ENCODE peak calls at places on chromosomes 12 and 14, in six cellular contexts. One of them, this sample, is unnamed.

GRCh38 chr12:124094188-124094587 is 121.2 kb downstream of the ZNF664 start:
- DNase-seq in ovary: no peak
- DNase-seq in adrenal gland: no peak
- DNase-seq in GM12892: no peak
- DNase-seq in HCT116: no peak
- DNase-seq in stomach: no peak
- DNase-seq in this sample: no peak

GRCh38 chr12:129827102-129827873 is 76.5 kb downstream of the TMEM132D start:
- DNase-seq in ovary: no peak
- DNase-seq in HCT116: no peak
- DNase-seq in stomach: no peak
- DNase-seq in GM12892: no peak
- DNase-seq in adrenal gland: no peak
- DNase-seq in this sample: no peak

GRCh38 chr12:77494306-77494705 is 336.4 kb upstream of the NAV3 start:
- DNase-seq in stomach: no peak
- DNase-seq in GM12892: no peak
- DNase-seq in adrenal gland: no peak
- DNase-seq in ovary: no peak
- DNase-seq in HCT116: no peak
- DNase-seq in this sample: no peak

GRCh38 chr14:105069887-105070759 is 4.9 kb upstream of the GPR132 start:
- DNase-seq in ovary: no peak
- DNase-seq in GM12892: no peak
- DNase-seq in stomach: no peak
- DNase-seq in adrenal gland: peak
- DNase-seq in HCT116: no peak
- DNase-seq in this sample: no peak

GRCh38 chr12:79063258-79063657 is 198.7 kb downstream of the SYT1 start:
- DNase-seq in ovary: no peak
- DNase-seq in adrenal gland: no peak
- DNase-seq in HCT116: no peak
- DNase-seq in GM12892: no peak
- DNase-seq in stomach: no peak
- DNase-seq in this sample: no peak

GRCh38 chr14:53668861-53669260 is 287.8 kb downstream of the BMP4 start:
- DNase-seq in HCT116: no peak
- DNase-seq in ovary: no peak
- DNase-seq in stomach: no peak
- DNase-seq in GM12892: no peak
- DNase-seq in adrenal gland: no peak
- DNase-seq in this sample: no peak

GRCh38 chr12:14554281-14555008 is 13.2 kb downstream of the PLBD1 start:
- DNase-seq in ovary: no peak
- DNase-seq in HCT116: peak
- DNase-seq in GM12892: no peak
- DNase-seq in adrenal gland: peak
- DNase-seq in stomach: peak
- DNase-seq in this sample: no peak

GRCh38 chr14:53368714-53369191 is 215.6 kb upstream of the DDHD1 start:
- DNase-seq in HCT116: no peak
- DNase-seq in GM12892: no peak
- DNase-seq in stomach: no peak
- DNase-seq in ovary: no peak
- DNase-seq in adrenal gland: no peak
- DNase-seq in this sample: no peak

GRCh38 chr12:20629414-20630156 is 65.5 kb upstream of the SLCO1C1 start:
- DNase-seq in adrenal gland: no peak
- DNase-seq in GM12892: no peak
- DNase-seq in ovary: peak
- DNase-seq in stomach: no peak
- DNase-seq in HCT116: no peak
- DNase-seq in this sample: no peak

GRCh38 chr14:60093088-60093487 is 1.4 kb downstream of the PCNX4 start:
- DNase-seq in adrenal gland: no peak
- DNase-seq in GM12892: no peak
- DNase-seq in stomach: no peak
- DNase-seq in ovary: no peak
- DNase-seq in HCT116: no peak
- DNase-seq in this sample: peak

GRCh38 chr12:102960766-102961487 is 3.5 kb downstream of the ASCL1 start:
- DNase-seq in ovary: no peak
- DNase-seq in GM12892: no peak
- DNase-seq in adrenal gland: no peak
- DNase-seq in HCT116: no peak
- DNase-seq in stomach: no peak
- DNase-seq in this sample: no peak

GRCh38 chr12:41013921-41014642 is 174.0 kb upstream of the PDZRN4 start:
- DNase-seq in GM12892: no peak
- DNase-seq in HCT116: no peak
- DNase-seq in stomach: no peak
- DNase-seq in adrenal gland: no peak
- DNase-seq in ovary: no peak
- DNase-seq in this sample: no peak

GRCh38 chr12:21989819-21990412 is 48.7 kb upstream of the ABCC9 start:
- DNase-seq in stomach: no peak
- DNase-seq in GM12892: no peak
- DNase-seq in adrenal gland: no peak
- DNase-seq in ovary: no peak
- DNase-seq in HCT116: peak
- DNase-seq in this sample: peak

GRCh38 chr12:85835417-85835809 is 796 bp downstream of the RASSF9 start:
- DNase-seq in adrenal gland: no peak
- DNase-seq in stomach: no peak
- DNase-seq in GM12892: no peak
- DNase-seq in ovary: no peak
- DNase-seq in HCT116: no peak
- DNase-seq in this sample: no peak

GRCh38 chr12:107468182-107468581 is 217.4 kb upstream of the PWP1 start:
- DNase-seq in GM12892: no peak
- DNase-seq in adrenal gland: peak
- DNase-seq in ovary: no peak
- DNase-seq in stomach: no peak
- DNase-seq in HCT116: no peak
- DNase-seq in this sample: no peak

GRCh38 chr14:101072945-101073597 is 169.5 kb upstream of the RTL1 start:
- DNase-seq in GM12892: no peak
- DNase-seq in HCT116: peak
- DNase-seq in stomach: peak
- DNase-seq in adrenal gland: peak
- DNase-seq in ovary: peak
- DNase-seq in this sample: no peak

GRCh38 chr14:94591871-94592270 is 10.6 kb downstream of the SERPINA5 start:
- DNase-seq in ovary: no peak
- DNase-seq in stomach: no peak
- DNase-seq in adrenal gland: no peak
- DNase-seq in GM12892: no peak
- DNase-seq in HCT116: no peak
- DNase-seq in this sample: no peak

GRCh38 chr14:47044841-47045240 is 393.3 kb upstream of the RPL10L start:
- DNase-seq in HCT116: no peak
- DNase-seq in adrenal gland: no peak
- DNase-seq in GM12892: no peak
- DNase-seq in stomach: peak
- DNase-seq in ovary: no peak
- DNase-seq in this sample: no peak

GRCh38 chr14:24876996-24877395 is 173.0 kb downstream of the STXBP6 start:
- DNase-seq in stomach: no peak
- DNase-seq in adrenal gland: no peak
- DNase-seq in GM12892: no peak
- DNase-seq in HCT116: no peak
- DNase-seq in ovary: no peak
- DNase-seq in this sample: no peak

GRCh38 chr12:48302161-48302896 is 48.4 kb downstream of the ZNF641 start:
- DNase-seq in stomach: no peak
- DNase-seq in adrenal gland: no peak
- DNase-seq in GM12892: no peak
- DNase-seq in ovary: no peak
- DNase-seq in HCT116: no peak
- DNase-seq in this sample: no peak
- TF ChIP-seq POLR2A in stomach: no peak
- TF ChIP-seq POLR2A in adrenal gland: no peak
- TF ChIP-seq POLR2A in GM12892: no peak
- TF ChIP-seq POLR2A in ovary: no peak
- TF ChIP-seq POLR2A in HCT116: no peak
- TF ChIP-seq POLR2A in this sample: no peak

DNA sequence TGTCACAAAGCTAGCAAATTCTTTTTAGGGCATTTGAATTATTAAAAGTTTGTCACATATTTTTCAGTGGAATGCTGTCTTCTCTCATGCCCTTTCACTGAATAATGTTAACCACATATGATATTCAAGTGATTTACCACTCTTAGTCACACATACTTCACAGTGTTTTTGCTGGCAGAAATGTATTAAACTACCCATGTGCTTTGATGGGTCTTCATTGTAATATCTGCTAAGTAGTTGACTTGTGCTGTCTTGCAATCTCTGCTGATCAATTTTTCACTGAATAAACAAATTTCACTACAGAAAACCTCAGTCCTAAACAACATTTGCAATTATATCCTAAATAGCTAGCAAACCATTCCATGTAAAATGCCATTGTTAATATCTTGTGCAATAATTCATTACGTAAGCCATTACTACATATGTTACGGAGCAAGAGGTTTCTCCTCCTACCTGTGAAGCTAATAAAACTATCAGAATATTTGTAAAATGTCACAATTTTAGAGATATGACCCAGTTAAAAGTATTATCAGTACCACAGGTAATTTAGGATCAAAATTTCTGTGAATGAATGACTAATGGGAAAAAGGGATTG is 64.6 kb upstream of the LMO3 start:
- DNase-seq in ovary: no peak
- DNase-seq in GM12892: no peak
- DNase-seq in stomach: no peak
- DNase-seq in HCT116: no peak
- DNase-seq in adrenal gland: no peak
- DNase-seq in this sample: no peak
- TF ChIP-seq POLR2A in ovary: no peak
- TF ChIP-seq POLR2A in GM12892: no peak
- TF ChIP-seq POLR2A in stomach: no peak
- TF ChIP-seq POLR2A in HCT116: no peak
- TF ChIP-seq POLR2A in adrenal gland: no peak
- TF ChIP-seq POLR2A in this sample: no peak

GRCh38 chr12:108663324-108664015 is 29.8 kb upstream of the SELPLG start:
- DNase-seq in GM12892: no peak
- DNase-seq in ovary: no peak
- DNase-seq in stomach: no peak
- DNase-seq in adrenal gland: no peak
- DNase-seq in HCT116: no peak
- DNase-seq in this sample: no peak

GRCh38 chr12:108666326-108666995 is 32.8 kb upstream of the SELPLG start:
- DNase-seq in HCT116: no peak
- DNase-seq in adrenal gland: peak
- DNase-seq in stomach: no peak
- DNase-seq in GM12892: no peak
- DNase-seq in ovary: no peak
- DNase-seq in this sample: no peak

GRCh38 chr12:108667349-108667748 is 33.7 kb upstream of the SELPLG start:
- DNase-seq in stomach: no peak
- DNase-seq in GM12892: no peak
- DNase-seq in HCT116: no peak
- DNase-seq in adrenal gland: no peak
- DNase-seq in ovary: no peak
- DNase-seq in this sample: no peak

GRCh38 chr12:108665608-108666202 is 32.0 kb upstream of the SELPLG start:
- DNase-seq in stomach: no peak
- DNase-seq in ovary: no peak
- DNase-seq in HCT116: no peak
- DNase-seq in GM12892: no peak
- DNase-seq in adrenal gland: no peak
- DNase-seq in this sample: no peak

DNA sequence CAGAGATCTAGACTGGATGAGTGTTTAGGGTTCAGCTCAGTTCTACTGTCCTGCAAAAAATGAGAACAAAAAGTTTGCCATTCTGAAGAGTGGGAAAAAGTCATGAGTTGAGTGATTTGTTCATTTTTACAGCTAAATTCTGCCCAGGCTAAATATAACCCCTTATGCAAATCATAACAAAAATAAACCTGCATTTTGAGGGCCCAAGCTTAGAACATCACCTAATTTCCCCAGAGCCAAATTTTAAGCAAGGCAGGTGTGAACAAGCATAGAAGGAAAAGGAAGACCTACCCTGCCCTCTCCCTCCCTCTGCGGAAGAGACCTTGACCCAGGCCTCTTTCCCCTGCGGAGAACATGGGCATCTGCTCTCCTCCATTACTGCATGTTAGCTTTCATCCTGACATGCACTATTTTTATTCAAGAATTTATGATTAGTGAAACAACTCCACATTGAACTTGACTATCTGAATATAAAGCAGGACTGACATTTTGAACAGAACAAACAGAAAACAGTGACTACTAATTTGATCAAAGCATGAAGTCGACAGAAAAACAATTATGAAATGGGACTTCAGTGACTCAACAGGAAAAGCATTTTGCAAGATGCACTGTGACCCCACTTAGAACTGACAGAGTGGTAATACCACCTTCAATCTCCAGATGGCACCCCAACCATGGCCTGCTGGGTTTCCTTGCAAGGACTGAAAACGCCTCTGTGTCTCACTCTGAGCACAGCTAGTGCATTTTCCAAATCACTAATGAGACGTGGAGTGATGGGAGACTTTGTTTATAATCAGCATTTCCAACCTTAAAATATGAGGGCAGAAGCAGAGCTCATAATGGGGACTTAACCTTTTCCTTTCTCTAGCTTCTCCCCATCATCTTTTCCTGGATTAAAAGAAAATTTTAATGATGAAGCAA is 30.9 kb upstream of the SELPLG start:
- DNase-seq in adrenal gland: peak
- DNase-seq in GM12892: no peak
- DNase-seq in HCT116: peak
- DNase-seq in stomach: peak
- DNase-seq in ovary: peak
- DNase-seq in this sample: peak
- TF ChIP-seq POLR2A in adrenal gland: no peak
- TF ChIP-seq POLR2A in GM12892: no peak
- TF ChIP-seq POLR2A in HCT116: no peak
- TF ChIP-seq POLR2A in stomach: no peak
- TF ChIP-seq POLR2A in ovary: no peak
- TF ChIP-seq POLR2A in this sample: no peak

GRCh38 chr12:13128291-13129000 is 25.0 kb upstream of the GSG1 start:
- DNase-seq in adrenal gland: no peak
- DNase-seq in GM12892: no peak
- DNase-seq in ovary: no peak
- DNase-seq in HCT116: no peak
- DNase-seq in stomach: no peak
- DNase-seq in this sample: no peak

GRCh38 chr12:13127476-13127875 is 24.0 kb upstream of the GSG1 start:
- DNase-seq in GM12892: no peak
- DNase-seq in ovary: no peak
- DNase-seq in adrenal gland: no peak
- DNase-seq in HCT116: no peak
- DNase-seq in stomach: no peak
- DNase-seq in this sample: no peak

GRCh38 chr12:13124661-13125505 is 21.4 kb upstream of the GSG1 start:
- DNase-seq in stomach: no peak
- DNase-seq in HCT116: no peak
- DNase-seq in GM12892: no peak
- DNase-seq in ovary: no peak
- DNase-seq in adrenal gland: no peak
- DNase-seq in this sample: no peak

GRCh38 chr12:13126494-13126893 is 23.0 kb upstream of the GSG1 start:
- DNase-seq in stomach: no peak
- DNase-seq in adrenal gland: no peak
- DNase-seq in ovary: no peak
- DNase-seq in HCT116: no peak
- DNase-seq in GM12892: no peak
- DNase-seq in this sample: no peak

GRCh38 chr12:13125996-13126395 is 22.5 kb upstream of the GSG1 start:
- DNase-seq in adrenal gland: no peak
- DNase-seq in ovary: no peak
- DNase-seq in GM12892: no peak
- DNase-seq in HCT116: no peak
- DNase-seq in stomach: no peak
- DNase-seq in this sample: no peak
- TF ChIP-seq POLR2A in adrenal gland: no peak
- TF ChIP-seq POLR2A in ovary: no peak
- TF ChIP-seq POLR2A in GM12892: no peak
- TF ChIP-seq POLR2A in HCT116: no peak
- TF ChIP-seq POLR2A in stomach: no peak
- TF ChIP-seq POLR2A in this sample: no peak